ENCODE peak calls at places on chromosomes 1 and 21, in six cellular contexts. One of them, this sample, is unnamed.

GRCh38 chr1:227959325-227959860 is 11.7 kb upstream of the WNT9A start:
- DNase-seq in amygdala: no peak
- DNase-seq in activated CD4-positive, CD25-positive, alpha-beta regulatory T cell: no peak
- DNase-seq in lung: peak; percentile 25
- DNase-seq in left ventricle myocardium inferior: no peak
- DNase-seq in pancreas: no peak
- DNase-seq in this sample: no peak

GRCh38 chr1:9929431-9930385 is 13.5 kb downstream of the LZIC start:
- DNase-seq in activated CD4-positive, CD25-positive, alpha-beta regulatory T cell: no peak
- DNase-seq in lung: no peak
- DNase-seq in pancreas: no peak
- DNase-seq in amygdala: peak; percentile 16
- DNase-seq in left ventricle myocardium inferior: no peak
- DNase-seq in this sample: peak; percentile 44

GRCh38 chr21:46295996-46296752 is 10.0 kb downstream of the YBEY start:
- DNase-seq in amygdala: peak; percentile 32
- DNase-seq in lung: no peak
- DNase-seq in activated CD4-positive, CD25-positive, alpha-beta regulatory T cell: peak; percentile 18
- DNase-seq in pancreas: peak; percentile 62
- DNase-seq in left ventricle myocardium inferior: peak; percentile 92
- DNase-seq in this sample: peak; percentile 46

GRCh38 chr1:111275079-111275478 is 15.6 kb upstream of the CHIA start:
- DNase-seq in activated CD4-positive, CD25-positive, alpha-beta regulatory T cell: no peak
- DNase-seq in pancreas: no peak
- DNase-seq in left ventricle myocardium inferior: peak; percentile 71
- DNase-seq in lung: peak; percentile 60
- DNase-seq in amygdala: no peak
- DNase-seq in this sample: no peak

GRCh38 chr21:36966846-36967657 is 583 bp upstream of the HLCS start:
- DNase-seq in left ventricle myocardium inferior: no peak
- DNase-seq in amygdala: no peak
- DNase-seq in activated CD4-positive, CD25-positive, alpha-beta regulatory T cell: no peak
- DNase-seq in pancreas: no peak
- DNase-seq in lung: no peak
- DNase-seq in this sample: no peak

GRCh38 chr1:22045604-22046228 is 6.8 kb upstream of the CDC42 start:
- DNase-seq in pancreas: no peak
- DNase-seq in activated CD4-positive, CD25-positive, alpha-beta regulatory T cell: no peak
- DNase-seq in amygdala: no peak
- DNase-seq in lung: no peak
- DNase-seq in left ventricle myocardium inferior: no peak
- DNase-seq in this sample: no peak

GRCh38 chr1:113073457-113073950 is 506 bp downstream of the LRIG2 start:
- DNase-seq in lung: peak; percentile 36
- DNase-seq in amygdala: no peak
- DNase-seq in pancreas: no peak
- DNase-seq in activated CD4-positive, CD25-positive, alpha-beta regulatory T cell: no peak
- DNase-seq in left ventricle myocardium inferior: peak; percentile 45
- DNase-seq in this sample: no peak

GRCh38 chr1:116391207-116391606 is 18.2 kb downstream of the ATP1A1 start:
- DNase-seq in activated CD4-positive, CD25-positive, alpha-beta regulatory T cell: no peak
- DNase-seq in pancreas: no peak
- DNase-seq in lung: no peak
- DNase-seq in left ventricle myocardium inferior: no peak
- DNase-seq in amygdala: no peak
- DNase-seq in this sample: no peak

GRCh38 chr1:179941439-179941838 is 13.2 kb upstream of the CEP350 start:
- DNase-seq in pancreas: no peak
- DNase-seq in amygdala: no peak
- DNase-seq in lung: no peak
- DNase-seq in left ventricle myocardium inferior: no peak
- DNase-seq in activated CD4-positive, CD25-positive, alpha-beta regulatory T cell: no peak
- DNase-seq in this sample: no peak

This sample was measured in frontal cortex.